ENCODE peak calls at places on chromosome 1, in six cellular contexts. B, Y, O, W, S and F are unnamed samples. For H3K4me1 and H3K9me3, the result is how much of the 10 kb centered on the place peaks cover.

GRCh38 chr1:231867607-231868006 is 241.0 kb downstream of the DISC1 start:
- DNase-seq in W (peak), O (no peak), B (no peak), Y (no peak), S (no peak), F (no peak)

GRCh38 chr1:29646161-29646775 is 409.9 kb downstream of the PTPRU start:
- DNase-seq in B (no peak), O (no peak), W (no peak), S (no peak), Y (peak), F (no peak)

GRCh38 chr1:159492575-159493323 is 43.1 kb downstream of the OR10J5 start:
- DNase-seq in O (peak), B (no peak), S (no peak), Y (peak), W (no peak), F (no peak)

GRCh38 chr1:14681182-14681581 is 82.7 kb downstream of the KAZN start:
- DNase-seq in Y (no peak), O (no peak), S (no peak), W (no peak), B (no peak), F (no peak)

GRCh38 chr1:232655746-232656085 is 25.8 kb upstream of the SIPA1L2 start:
- DNase-seq in S (no peak), B (no peak), O (no peak), W (no peak), Y (no peak), F (no peak)

GRCh38 chr1:17244826-17245740 is 3.8 kb upstream of the PADI3 start:
- DNase-seq in Y (no peak), S (no peak), B (no peak), W (no peak), O (no peak), F (no peak)

GRCh38 chr1:87333692-87334347 is 5.1 kb downstream of the LMO4 start:
- DNase-seq in Y (no peak), W (peak), S (no peak), O (no peak), B (no peak), F (peak)

GRCh38 chr1:27872802-27873665 is 690 bp downstream of the THEMIS2 start:
- DNase-seq in S (peak), Y (no peak), B (no peak), O (no peak), W (peak), F (peak)

GRCh38 chr1:89172468-89173143 is 3.2 kb downstream of the GBP7 start:
- DNase-seq in S (no peak), B (no peak), Y (no peak), O (no peak), W (no peak), F (no peak)

GRCh38 chr1:241964550-241965241 is 7.1 kb downstream of the BECN2 start:
- DNase-seq in Y (no peak), S (no peak), W (peak), O (peak), B (no peak), F (no peak)

GRCh38 chr1:10866314-10867091 is 70.1 kb upstream of the CASZ1 start:
- DNase-seq in O (peak), S (no peak), B (no peak), W (peak), Y (no peak), F (no peak)

GRCh38 chr1:11831945-11832725 is 15.4 kb downstream of the NPPA start:
- DNase-seq in B (no peak), S (no peak), Y (no peak), W (no peak), O (no peak), F (no peak)

GRCh38 chr1:34898220-34898820 is 31.1 kb downstream of the DLGAP3 start:
- DNase-seq in O (no peak), Y (no peak), S (no peak), B (no peak), W (no peak), F (no peak)

GRCh38 chr1:153789478-153790148 is 14.4 kb downstream of the SLC27A3 start:
- DNase-seq in B (no peak), S (peak), W (no peak), O (no peak), Y (no peak), F (no peak)

GRCh38 chr1:154534263-154534844 is 24.1 kb downstream of the UBE2Q1 start:
- DNase-seq in S (no peak), W (peak), Y (no peak), B (no peak), O (peak), F (no peak)

GRCh38 chr1:27333717-27334279 is 8.0 kb upstream of the SYTL1 start:
- DNase-seq in O (no peak), B (no peak), W (no peak), S (no peak), Y (no peak), F (no peak)

GRCh38 chr1:93021539-93022134 is 57.4 kb upstream of the MTF2 start:
- DNase-seq in Y (no peak), W (peak), O (peak), S (no peak), B (no peak), F (peak)

GRCh38 chr1:184695023-184695422 is 59.6 kb downstream of the EDEM3 start:
- DNase-seq in S (no peak), Y (no peak), W (peak), O (no peak), B (no peak), F (no peak)

GRCh38 chr1:35929730-35930592 is 944 bp upstream of the AGO3 start:
- DNase-seq in B (no peak), O (no peak), Y (peak), W (peak), S (peak), F (peak)

GRCh38 chr1:27436204-27437159 is 44.1 kb downstream of the GPR3 start:
- DNase-seq in W (peak), O (peak), S (no peak), B (no peak), Y (no peak), F (peak)

GRCh38 chr1:23574265-23574754 is 15.0 kb upstream of the ID3 start:
- DNase-seq in Y (no peak), S (peak), W (no peak), O (no peak), B (no peak), F (no peak)

GRCh38 chr1:183090386-183091006 is 67.3 kb downstream of the LAMC1 start:
- DNase-seq in B (no peak), Y (no peak), W (peak), S (no peak), O (no peak), F (no peak)

GRCh38 chr1:115782571-115783281 is 14.2 kb upstream of the CASQ2 start:
- DNase-seq in O (peak), Y (peak), W (peak), B (no peak), S (no peak), F (no peak)

GRCh38 chr1:100799954-100800612 is 80.5 kb downstream of the VCAM1 start:
- DNase-seq in S (no peak), Y (no peak), O (no peak), B (no peak), W (peak), F (no peak)

GRCh38 chr1:83490988-83491387 is 507.9 kb downstream of the TTLL7 start:
- DNase-seq in W (no peak), S (no peak), B (no peak), O (no peak), Y (no peak), F (no peak)

GRCh38 chr1:59595774-59596173 is 219.0 kb upstream of the HOOK1 start:
- DNase-seq in O (no peak), W (peak), B (no peak), Y (no peak), S (no peak), F (no peak)

GRCh38 chr1:186980400-186980799 is 151.7 kb downstream of the PLA2G4A start:
- DNase-seq in S (no peak), W (no peak), B (no peak), O (no peak), Y (no peak), F (no peak)

GRCh38 chr1:19395678-19396192 is 83.6 kb downstream of the SLC66A1 start:
- DNase-seq in O (no peak), S (no peak), B (no peak), W (peak), Y (no peak), F (no peak)

GRCh38 chr1:61081135-61081636 is 1.2 kb upstream of the NFIA start:
- DNase-seq in S (no peak), Y (no peak), B (no peak), W (no peak), O (no peak), F (no peak)

GRCh38 chr1:58539553-58539952 is 7.0 kb downstream of the OMA1 start:
- DNase-seq in O (no peak), B (no peak), S (no peak), Y (no peak), W (peak), F (no peak)

GRCh38 chr1:66542314-66542713 is 8.4 kb downstream of the SGIP1 start:
- DNase-seq in S (no peak), B (no peak), W (peak), O (no peak), Y (no peak), F (no peak)

GRCh38 chr1:66546045-66546810 is 12.3 kb downstream of the SGIP1 start:
- DNase-seq in Y (no peak), S (no peak), W (peak), B (no peak), O (no peak), F (no peak)

GRCh38 chr1:66540434-66541032 is 6.6 kb downstream of the SGIP1 start:
- DNase-seq in B (no peak), S (no peak), Y (no peak), O (no peak), W (peak), F (no peak)

GRCh38 chr1:66539491-66539890 is 5.5 kb downstream of the SGIP1 start:
- DNase-seq in B (no peak), O (no peak), S (no peak), W (no peak), Y (no peak), F (no peak)

GRCh38 chr1:66542811-66543767 is 9.1 kb downstream of the SGIP1 start:
- DNase-seq in W (peak), B (no peak), Y (no peak), O (peak), S (no peak), F (no peak)
- H3K27ac ChIP-seq in W (peak), B (no peak), Y (peak), O (no peak), S (no peak), F (no peak)

GRCh38 chr1:229278120-229278741 is 7.3 kb downstream of the RAB4A start:
- DNase-seq in Y (peak), W (no peak), S (no peak), B (no peak), O (no peak), F (no peak)
- H3K4me1 ChIP-seq in Y (half or more), W (under half), S (under half), B (under half), O (under half), F (under half)

GRCh38 chr1:4309676-4310320 is 344.6 kb upstream of the AJAP1 start:
- DNase-seq in W (no peak), Y (no peak), S (no peak), O (no peak), B (no peak), F (no peak)
- H3K9me3 ChIP-seq in W (under half), Y (under half), S (under half), O (under half), B (under half), F (under half)

GRCh38 chr1:246639732-246640131 is 73.5 kb downstream of the CNST start:
- DNase-seq in S (no peak), W (no peak), B (no peak), O (no peak), Y (no peak), F (no peak)
- H3K27ac ChIP-seq in S (peak), W (no peak), B (no peak), O (no peak), Y (peak), F (no peak)

GRCh38 chr1:109928591-109929111 is 18.0 kb downstream of the CSF1 start:
- DNase-seq in S (no peak), W (peak), Y (no peak), B (no peak), O (no peak), F (no peak)
- H3K4me1 ChIP-seq in S (half or more), W (under half), Y (half or more), B (under half), O (half or more), F (under half)

DNA sequence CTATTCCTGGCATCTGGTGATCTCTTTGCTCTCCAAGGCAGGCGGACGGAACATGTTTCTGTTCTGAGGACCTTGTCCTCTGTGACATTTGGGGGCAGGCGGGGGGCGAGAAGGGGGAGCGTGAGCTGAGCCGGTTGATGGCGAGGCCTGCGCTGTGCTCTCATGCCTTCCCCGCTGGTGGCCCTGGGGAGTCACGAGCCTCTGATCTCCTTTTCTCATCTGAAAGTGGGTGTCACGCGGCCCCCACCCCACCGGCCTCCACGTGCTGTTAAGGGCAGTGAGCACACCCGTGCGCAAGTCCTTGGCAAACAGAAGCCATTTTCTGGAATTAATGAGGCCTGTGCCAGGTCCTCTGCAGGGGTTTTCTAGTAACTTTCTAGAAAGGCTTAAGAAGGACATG is 102.8 kb upstream of the ACTRT2 start:
- DNase-seq in Y (no peak), O (no peak), W (no peak), B (no peak), S (no peak), F (no peak)
- H3K9me3 ChIP-seq in Y (under half), O (under half), W (half or more), B (under half), S (under half), F (under half)

GRCh38 chr1:200903793-200904192 is 9.1 kb downstream of the INAVA start:
- DNase-seq in O (no peak), S (peak), W (no peak), Y (no peak), B (peak), F (no peak)

GRCh38 chr1:200906491-200906890 is 11.8 kb downstream of the INAVA start:
- DNase-seq in O (no peak), S (peak), B (no peak), W (no peak), Y (no peak), F (no peak)

GRCh38 chr1:200907611-200908097 is 13.0 kb downstream of the INAVA start:
- DNase-seq in S (peak), Y (no peak), B (no peak), W (no peak), O (peak), F (no peak)

GRCh38 chr1:200904772-200905171 is 10.1 kb downstream of the INAVA start:
- DNase-seq in B (no peak), Y (no peak), W (no peak), S (no peak), O (no peak), F (no peak)

GRCh38 chr1:200905411-200906052 is 10.8 kb downstream of the INAVA start:
- DNase-seq in O (peak), B (peak), W (no peak), Y (no peak), S (peak), F (no peak)
- H3K27ac ChIP-seq in O (peak), B (no peak), W (no peak), Y (no peak), S (no peak), F (no peak)

DNA sequence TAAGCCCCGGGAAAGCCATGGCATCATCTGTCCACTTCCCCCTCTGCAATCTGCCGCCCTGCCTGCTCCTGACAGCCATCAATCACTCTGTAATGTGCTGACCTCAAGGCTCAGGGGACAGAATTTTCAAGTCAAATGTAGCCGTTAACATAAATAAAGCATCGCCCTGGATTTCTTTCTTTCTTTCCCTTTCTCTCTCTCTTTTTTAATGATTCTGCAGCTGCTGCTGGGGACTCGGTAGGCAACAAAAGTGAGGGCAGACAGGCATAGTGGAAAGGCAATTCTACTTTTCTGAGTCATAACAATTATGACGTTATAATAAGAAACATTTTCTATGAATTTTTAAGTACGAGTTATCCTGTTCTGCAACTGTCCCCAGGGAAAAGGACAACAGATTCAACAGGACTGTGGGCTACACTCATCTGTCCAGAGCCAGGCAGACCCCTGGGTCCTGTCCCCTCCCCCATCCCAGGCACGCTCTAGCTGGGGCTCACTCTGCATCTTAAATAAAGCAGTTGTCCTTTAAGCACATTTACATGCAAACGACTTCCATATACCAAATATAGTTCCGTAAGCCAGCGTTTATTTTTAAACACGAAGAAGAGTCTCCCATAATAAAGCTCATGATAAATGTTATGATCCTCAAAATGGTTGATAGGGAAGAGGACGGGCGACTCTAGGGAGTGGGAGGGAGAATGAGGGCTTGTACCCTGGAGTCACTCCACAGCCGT is 78.6 kb downstream of the SSBP3 start:
- DNase-seq in W (peak), O (no peak), B (no peak), S (no peak), Y (no peak), F (no peak)
- H3K4me1 ChIP-seq in W (half or more), O (under half), B (under half), S (half or more), Y (half or more), F (under half)

GRCh38 chr1:228092342-228093049 is 10.0 kb downstream of the ARF1 start:
- DNase-seq in B (no peak), O (no peak), W (no peak), S (no peak), Y (no peak), F (no peak)
- H3K9me3 ChIP-seq in B (under half), O (under half), W (under half), S (under half), Y (under half), F (under half)